ENCODE peak calls at places on chromosome 15, in five cellular contexts. H, X, V, I and F are unnamed samples.

GRCh38 chr15:70362911-70363310 is 265.2 kb upstream of the TLE3 start:
- DNase-seq in H (peak; percentile 28), X (no peak), V (peak; percentile 34), I (no peak), F (peak; percentile 5)

GRCh38 chr15:92631721-92632120 is 23.9 kb downstream of the FAM174B start:
- DNase-seq in H (no peak), X (no peak), V (no peak), I (no peak), F (no peak)

GRCh38 chr15:43977072-43977884 is 150.5 kb downstream of the WDR76 start:
- DNase-seq in H (peak; percentile 27), X (peak; percentile 59), V (no peak), I (no peak), F (no peak)

GRCh38 chr15:97961067-97961954 is 808 bp downstream of the ARRDC4 start:
- DNase-seq in H (no peak), X (peak; percentile 13), V (peak; percentile 20), I (no peak), F (peak; percentile 36)

GRCh38 chr15:48652510-48653076 is 7.1 kb upstream of the FBN1 start:
- DNase-seq in H (no peak), X (no peak), V (no peak), I (no peak), F (no peak)

GRCh38 chr15:85412956-85413854 is 32.8 kb downstream of the AKAP13 start:
- DNase-seq in H (peak; percentile 93), X (peak; percentile 80), V (peak; percentile 97), I (peak; percentile 83), F (peak; percentile 96)

GRCh38 chr15:88897142-88897455 is 1.8 kb upstream of the HAPLN3 start:
- DNase-seq in H (no peak), X (no peak), V (no peak), I (no peak), F (no peak)

GRCh38 chr15:44261007-44261706 is 27.4 kb upstream of the GOLM2 start:
- DNase-seq in H (no peak), X (no peak), V (no peak), I (no peak), F (no peak)

GRCh38 chr15:64009241-64009640 is 37.0 kb downstream of the DAPK2 start:
- DNase-seq in H (peak; percentile 31), X (peak; percentile 43), V (peak; percentile 79), I (no peak), F (peak; percentile 85)

GRCh38 chr15:58788056-58788710 is 17.1 kb downstream of the MINDY2 start:
- DNase-seq in H (no peak), X (no peak), V (no peak), I (no peak), F (no peak)

GRCh38 chr15:79878078-79878705 is 18.6 kb downstream of the MTHFS start:
- DNase-seq in H (no peak), X (no peak), V (no peak), I (no peak), F (no peak)

GRCh38 chr15:39118510-39118909 is 462.4 kb upstream of the THBS1 start:
- DNase-seq in H (peak; percentile 94), X (no peak), V (peak; percentile 82), I (no peak), F (peak; percentile 63)

GRCh38 chr15:56052389-56053045 is 59.1 kb upstream of the NEDD4 start:
- DNase-seq in H (peak; percentile 53), X (no peak), V (peak; percentile 58), I (no peak), F (peak; percentile 59)

GRCh38 chr15:89926158-89926557 is 13.4 kb upstream of the ARPIN start:
- DNase-seq in H (peak; percentile 5), X (no peak), V (no peak), I (no peak), F (no peak)

GRCh38 chr15:88246081-88246480 is 10.5 kb downstream of the NTRK3 start:
- DNase-seq in H (no peak), X (no peak), V (no peak), I (no peak), F (no peak)

GRCh38 chr15:69380100-69380725 is 33.9 kb upstream of the KIF23 start:
- DNase-seq in H (no peak), X (no peak), V (peak; percentile 30), I (no peak), F (peak; percentile 21)

GRCh38 chr15:38168472-38169057 is 84.1 kb upstream of the SPRED1 start:
- DNase-seq in H (no peak), X (no peak), V (no peak), I (no peak), F (no peak)

GRCh38 chr15:40353697-40354096 is 2.9 kb downstream of the PHGR1 start:
- DNase-seq in H (no peak), X (no peak), V (no peak), I (no peak), F (no peak)